ENCODE peak calls at places on chromosome 10, in four cellular contexts. F is tibial nerve, Z is right lobe of liver, V is HepG2. U is an unnamed sample.
A peak's percentile ranks its signal among the peaks of the same experiment; 100 is the strongest.

GRCh38 chr10:32005050-32005449 is 51.2 kb downstream of the KIF5B start:
- DNase-seq in V (peak; percentile 58), Z (no peak), F (peak; percentile 49), U (peak; percentile 12)

GRCh38 chr10:19826712-19827111 is 10.5 kb downstream of the PLXDC2 start:
- DNase-seq in Z (no peak), F (peak; percentile 29), V (no peak), U (no peak)

GRCh38 chr10:103193107-103193819 is at the start of gene NT5C2:
- DNase-seq in V (peak; percentile 40), Z (peak; percentile 90), F (peak; percentile 66), U (peak; percentile 63)

GRCh38 chr10:67015225-67015624 is 89.4 kb downstream of the LRRTM3 start:
- DNase-seq in F (no peak), V (no peak), Z (no peak), U (no peak)

GRCh38 chr10:12708921-12709320 is 292.6 kb downstream of the CCDC3 start:
- DNase-seq in F (no peak), Z (no peak), V (no peak), U (no peak)

GRCh38 chr10:125003146-125003900 is 61.4 kb downstream of the ZRANB1 start:
- DNase-seq in Z (peak; percentile 43), F (no peak), V (no peak), U (no peak)

GRCh38 chr10:49330127-49330665 is 31.2 kb downstream of the C10orf71 start:
- DNase-seq in Z (no peak), F (no peak), V (no peak), U (no peak)

GRCh38 chr10:72068901-72069446 is 19.4 kb downstream of the SPOCK2 start:
- DNase-seq in F (no peak), V (peak; percentile 65), Z (peak; percentile 84), U (no peak)

GRCh38 chr10:30047924-30048531 is 11.4 kb downstream of the JCAD start:
- DNase-seq in F (no peak), Z (no peak), V (no peak), U (no peak)

GRCh38 chr10:12969951-12970350 is 31.6 kb downstream of the CCDC3 start:
- DNase-seq in V (no peak), Z (no peak), F (no peak), U (no peak)

GRCh38 chr10:102229810-102230263 is 3.7 kb downstream of the ELOVL3 start:
- DNase-seq in F (peak; percentile 75), Z (peak; percentile 86), V (peak; percentile 56), U (peak; percentile 81)

GRCh38 chr10:103188853-103189252 is 4.2 kb downstream of the NT5C2 start:
- DNase-seq in F (no peak), Z (no peak), V (no peak), U (no peak)

GRCh38 chr10:113099431-113100298 is 149.6 kb downstream of the TCF7L2 start:
- DNase-seq in F (peak; percentile 27), V (no peak), Z (no peak), U (no peak)

GRCh38 chr10:88919041-88919440 is 33.5 kb downstream of the ACTA2 start:
- DNase-seq in F (no peak), V (no peak), Z (no peak), U (no peak)

GRCh38 chr10:97182327-97182990 is 3.3 kb downstream of the SLIT1 start:
- DNase-seq in F (no peak), Z (no peak), V (no peak), U (no peak)

GRCh38 chr10:47255033-47255813 is 44.8 kb upstream of the GDF10 start:
- DNase-seq in Z (peak; percentile 25), F (no peak), V (no peak), U (no peak)

GRCh38 chr10:110481948-110482347 is 15.8 kb upstream of the DUSP5 start:
- DNase-seq in Z (no peak), F (no peak), V (peak; percentile 24), U (no peak)

GRCh38 chr10:46537309-46537708 is 19.1 kb downstream of the GPRIN2 start:
- DNase-seq in V (no peak), Z (no peak), F (no peak), U (no peak)

GRCh38 chr10:89867964-89868363 is 166.6 kb downstream of the KIF20B start:
- DNase-seq in V (no peak), Z (no peak), F (no peak), U (no peak)

GRCh38 chr10:62019013-62019684 is 117.7 kb downstream of the ARID5B start:
- DNase-seq in F (no peak), Z (no peak), V (no peak), U (no peak)

GRCh38 chr10:118027397-118027796 is 19.3 kb downstream of the RAB11FIP2 start:
- DNase-seq in Z (no peak), V (no peak), F (no peak), U (no peak)

GRCh38 chr10:110765513-110766375 is 106.0 kb upstream of the PDCD4 start:
- DNase-seq in Z (no peak), V (no peak), F (no peak), U (no peak)

GRCh38 chr10:79229081-79229541 is 118.2 kb upstream of the PPIF start:
- DNase-seq in V (no peak), F (no peak), Z (no peak), U (no peak)

GRCh38 chr10:93875032-93875358 is 18.8 kb upstream of the SLC35G1 start:
- DNase-seq in Z (no peak), V (no peak), F (no peak), U (no peak)

GRCh38 chr10:24526085-24526649 is 197.5 kb downstream of the ARHGAP21 start:
- DNase-seq in Z (no peak), F (no peak), V (no peak), U (no peak)

GRCh38 chr10:98135222-98135899 is 904 bp downstream of the R3HCC1L start:
- DNase-seq in F (no peak), Z (no peak), V (no peak), U (no peak)

GRCh38 chr10:73117976-73118743 is 7.9 kb downstream of the NUDT13 start:
- DNase-seq in Z (no peak), F (no peak), V (peak; percentile 53), U (no peak)

GRCh38 chr10:33716461-33717267 is 382.2 kb upstream of the NRP1 start:
- DNase-seq in V (no peak), Z (no peak), F (no peak), U (no peak)

GRCh38 chr10:17143055-17143690 is 13.6 kb upstream of the CUBN start:
- DNase-seq in V (no peak), F (no peak), Z (no peak), U (no peak)

GRCh38 chr10:15609291-15609690 is 110.4 kb downstream of the ITGA8 start:
- DNase-seq in F (no peak), Z (no peak), V (no peak), U (no peak)

GRCh38 chr10:68235111-68235510 is 3.2 kb upstream of the ATOH7 start:
- DNase-seq in V (no peak), F (no peak), Z (no peak), U (no peak)

GRCh38 chr10:68230268-68230667 is 1.6 kb downstream of the ATOH7 start:
- DNase-seq in V (no peak), F (no peak), Z (no peak), U (no peak)

GRCh38 chr10:68231916-68232315 is at the start of gene ATOH7:
- DNase-seq in F (no peak), V (no peak), Z (no peak), U (no peak)

GRCh38 chr10:68233045-68233444 is 1.1 kb upstream of the ATOH7 start:
- DNase-seq in V (no peak), Z (no peak), F (no peak), U (no peak)

DNA sequence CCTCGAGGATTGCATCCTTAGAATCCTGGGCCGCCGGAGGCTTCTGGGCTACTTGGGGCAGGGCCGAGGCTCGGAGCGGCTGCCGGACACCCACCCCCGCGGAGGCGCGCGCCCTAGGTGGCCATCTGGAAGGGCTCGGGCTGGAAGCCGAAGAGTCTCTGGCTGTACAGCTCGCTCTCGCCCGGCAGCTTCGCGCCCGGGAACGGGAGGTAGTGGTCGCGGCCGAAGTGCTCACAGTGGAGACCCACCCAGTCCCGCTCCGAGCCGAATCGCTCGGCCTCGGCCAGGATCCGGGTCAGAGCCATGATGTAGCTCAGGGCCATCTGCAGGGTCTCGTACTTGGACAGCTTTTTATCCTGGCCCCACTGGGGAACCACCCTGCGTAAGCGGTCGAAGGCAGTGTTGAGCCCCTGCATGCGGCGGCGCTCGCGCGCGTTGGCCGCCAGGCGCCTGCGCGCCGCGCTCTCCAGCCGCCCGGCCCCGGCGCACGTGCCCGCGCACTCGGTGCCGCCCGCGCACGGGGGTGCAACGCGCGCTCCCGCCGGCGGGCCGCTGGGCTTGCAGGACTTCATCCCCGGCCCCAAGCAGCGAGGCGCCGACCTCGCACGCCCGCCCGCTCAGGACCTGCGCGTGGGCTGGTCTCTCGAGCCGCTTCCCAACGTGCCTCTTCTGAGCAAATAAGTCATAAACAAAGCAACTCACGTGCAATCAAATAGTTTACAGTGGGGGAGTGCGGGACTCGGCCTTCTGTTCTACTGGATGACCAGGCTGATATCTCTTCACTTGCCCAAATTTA is 609 bp downstream of the ATOH7 start:
- DNase-seq in Z (peak; percentile 69), F (peak; percentile 11), V (peak; percentile 30), U (peak; percentile 97)
- TF ChIP-seq POLR2A in Z (no peak), F (no peak), V (peak; percentile 29), U (peak; percentile 54)

GRCh38 chr10:131980757-131981428 is 830 bp downstream of the BNIP3 start:
- DNase-seq in V (peak; percentile 55), Z (peak; percentile 83), F (no peak), U (no peak)
- TF ChIP-seq POLR2A in V (peak; percentile 66), Z (peak; percentile 38), F (no peak), U (no peak)

DNA sequence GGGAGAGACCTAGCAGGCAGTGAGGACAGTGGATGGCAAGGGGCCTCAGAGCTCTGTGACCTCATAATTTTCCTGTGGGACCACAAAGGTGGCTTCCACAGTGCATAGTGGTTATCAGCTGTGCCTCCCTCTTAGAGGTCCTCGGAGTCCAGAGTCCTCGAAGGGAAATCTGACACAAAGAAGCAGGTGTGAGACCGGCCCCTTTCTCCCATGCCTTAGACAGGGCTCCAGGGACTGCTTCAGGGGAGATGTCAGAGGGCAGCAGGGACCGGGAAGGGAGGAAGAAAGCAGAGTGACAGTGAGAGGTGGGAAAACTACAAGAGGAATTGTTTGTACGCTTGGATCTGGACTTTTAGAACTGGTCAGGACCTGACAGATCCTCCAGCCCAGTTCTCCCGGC is 66.3 kb downstream of the BAMBI start:
- DNase-seq in Z (no peak), F (no peak), V (no peak), U (no peak)
- TF ChIP-seq POLR2A in Z (no peak), F (no peak), V (no peak), U (no peak)

GRCh38 chr10:119652361-119652760 is 1.2 kb downstream of the BAG3 start:
- DNase-seq in V (peak; percentile 35), Z (no peak), F (peak; percentile 32), U (no peak)

GRCh38 chr10:119650062-119650461 is 1.1 kb upstream of the BAG3 start:
- DNase-seq in F (no peak), Z (no peak), V (no peak), U (no peak)

GRCh38 chr10:119650692-119651513 is at the start of gene BAG3:
- DNase-seq in F (peak; percentile 95), V (peak; percentile 69), Z (peak; percentile 98), U (peak; percentile 79)

GRCh38 chr10:119653209-119653608 is 2.0 kb downstream of the BAG3 start:
- DNase-seq in V (no peak), F (no peak), Z (no peak), U (no peak)

GRCh38 chr10:119651514-119652327 is 541 bp downstream of the BAG3 start:
- DNase-seq in F (no peak), V (no peak), Z (no peak), U (no peak)
- TF ChIP-seq POLR2A in F (no peak), V (no peak), Z (no peak), U (no peak)